ENCODE peak calls at places on chromosomes 11 and 22, in eight cellular contexts. K, Q, G, W, O, S, X and I are unnamed samples.

GRCh38 chr11:46612326-46612725 is 4.7 kb downstream of the HARBI1 start:
- DNase-seq in W (no peak), Q (no peak), S (no peak), G (no peak), X (no peak), K (no peak), O (no peak), I (no peak)

GRCh38 chr11:60251485-60252207 is 8.7 kb upstream of the MS4A4E start:
- DNase-seq in S (peak; percentile 24), Q (no peak), K (peak; percentile 38), X (peak; percentile 16), W (peak; percentile 10), O (peak; percentile 28), G (no peak), I (peak; percentile 80)

GRCh38 chr11:100673063-100673462 is 14.0 kb upstream of the ARHGAP42 start:
- DNase-seq in W (no peak), G (no peak), K (no peak), S (no peak), X (no peak), O (no peak), Q (no peak), I (no peak)

GRCh38 chr22:23565288-23565941 is 14.7 kb downstream of the IGLL1 start:
- DNase-seq in X (peak; percentile 22), K (peak; percentile 15), Q (no peak), O (no peak), G (no peak), S (peak; percentile 53), W (no peak), I (peak; percentile 59)

GRCh38 chr11:117228091-117228490 is 3.8 kb downstream of the PCSK7 start:
- DNase-seq in S (no peak), G (no peak), W (no peak), Q (no peak), X (no peak), O (no peak), K (no peak), I (no peak)

GRCh38 chr11:1557904-1558831 is 13.9 kb downstream of the DUSP8 start:
- DNase-seq in W (no peak), O (no peak), G (peak; percentile 35), Q (no peak), K (no peak), X (peak; percentile 53), S (no peak), I (no peak)

GRCh38 chr11:107799245-107799859 is 59.2 kb downstream of the SLC35F2 start:
- DNase-seq in G (peak; percentile 44), K (peak; percentile 65), S (peak; percentile 33), Q (peak; percentile 62), W (no peak), X (peak; percentile 56), O (peak; percentile 69), I (peak; percentile 72)

GRCh38 chr22:49418341-49418894 is 409.3 kb downstream of the BRD1 start:
- DNase-seq in G (no peak), S (no peak), Q (no peak), K (no peak), W (no peak), X (no peak), O (no peak), I (no peak)

GRCh38 chr11:1009371-1009770 is 27.1 kb downstream of the MUC6 start:
- DNase-seq in Q (no peak), W (no peak), X (no peak), K (no peak), O (no peak), G (no peak), S (no peak), I (no peak)

GRCh38 chr22:39362271-39362670 is 12.5 kb downstream of the SYNGR1 start:
- DNase-seq in O (no peak), K (no peak), G (no peak), S (no peak), Q (no peak), W (no peak), X (no peak), I (no peak)

GRCh38 chr11:120336641-120337132 is 474 bp downstream of the ARHGEF12 start:
- DNase-seq in K (no peak), Q (peak; percentile 32), X (peak; percentile 39), G (peak; percentile 41), O (peak; percentile 15), S (no peak), W (no peak), I (no peak)

GRCh38 chr22:39733191-39733590 is 160.4 kb downstream of the ENTHD1 start:
- DNase-seq in X (no peak), G (no peak), O (no peak), Q (no peak), S (no peak), W (no peak), K (no peak), I (no peak)

GRCh38 chr22:23102002-23102655 is 31.8 kb downstream of the GNAZ start:
- DNase-seq in Q (no peak), W (no peak), X (no peak), O (no peak), S (no peak), G (no peak), K (no peak), I (no peak)

GRCh38 chr11:43567396-43567975 is 113.1 kb upstream of the HSD17B12 start:
- DNase-seq in X (peak; percentile 58), K (peak; percentile 75), O (no peak), S (no peak), G (no peak), Q (no peak), W (peak; percentile 35), I (peak; percentile 81)

GRCh38 chr22:23065069-23065451 is 5.3 kb upstream of the GNAZ start:
- DNase-seq in S (peak; percentile 6), W (no peak), X (no peak), Q (no peak), O (no peak), K (no peak), G (no peak), I (no peak)

GRCh38 chr22:37739000-37739399 is 42.2 kb downstream of the TRIOBP start:
- DNase-seq in S (no peak), G (no peak), W (no peak), Q (no peak), K (peak; percentile 20), O (no peak), X (no peak), I (peak; percentile 94)